ENCODE peak calls at places on chromosomes 2 and 18, in five cellular contexts. One of them, this sample, is unnamed.
A peak's percentile ranks its signal among the peaks of the same experiment; 100 is the strongest.

GRCh38 chr2:2747797-2748301 is 416.8 kb upstream of the MYT1L start:
- DNase-seq in stomach: no peak
- DNase-seq in WERI-Rb-1: no peak
- DNase-seq in uterus: no peak
- DNase-seq in AG04450: no peak
- DNase-seq in this sample: peak; percentile 39

GRCh38 chr2:75500633-75501032 is 60.1 kb downstream of the EVA1A start:
- DNase-seq in stomach: no peak
- DNase-seq in AG04450: no peak
- DNase-seq in uterus: no peak
- DNase-seq in WERI-Rb-1: no peak
- DNase-seq in this sample: peak; percentile 12

GRCh38 chr2:240322991-240323390 is 112.5 kb upstream of the GPC1 start:
- DNase-seq in WERI-Rb-1: no peak
- DNase-seq in uterus: no peak
- DNase-seq in AG04450: no peak
- DNase-seq in stomach: no peak
- DNase-seq in this sample: no peak

GRCh38 chr18:58900015-58900649 is 35.5 kb downstream of the ZNF532 start:
- DNase-seq in AG04450: no peak
- DNase-seq in WERI-Rb-1: no peak
- DNase-seq in uterus: no peak
- DNase-seq in stomach: no peak
- DNase-seq in this sample: no peak

GRCh38 chr18:32355896-32356295 is 114.8 kb downstream of the GAREM1 start:
- DNase-seq in stomach: no peak
- DNase-seq in uterus: no peak
- DNase-seq in WERI-Rb-1: no peak
- DNase-seq in AG04450: peak; percentile 24
- DNase-seq in this sample: no peak

GRCh38 chr2:223613017-223613950 is 11.1 kb upstream of the SCG2 start:
- DNase-seq in stomach: peak; percentile 73
- DNase-seq in AG04450: peak; percentile 93
- DNase-seq in uterus: peak; percentile 89
- DNase-seq in WERI-Rb-1: no peak
- DNase-seq in this sample: peak; percentile 95

GRCh38 chr2:164802095-164802744 is 39.4 kb downstream of the COBLL1 start:
- DNase-seq in stomach: no peak
- DNase-seq in WERI-Rb-1: no peak
- DNase-seq in AG04450: no peak
- DNase-seq in uterus: no peak
- DNase-seq in this sample: no peak

GRCh38 chr2:240646061-240646899 is 21.0 kb downstream of the GPR35 start:
- DNase-seq in AG04450: no peak
- DNase-seq in WERI-Rb-1: no peak
- DNase-seq in stomach: peak; percentile 25
- DNase-seq in uterus: no peak
- DNase-seq in this sample: no peak

GRCh38 chr2:96195410-96196071 is 13.1 kb downstream of the STARD7 start:
- DNase-seq in uterus: no peak
- DNase-seq in AG04450: peak; percentile 73
- DNase-seq in stomach: no peak
- DNase-seq in WERI-Rb-1: no peak
- DNase-seq in this sample: no peak

DNA sequence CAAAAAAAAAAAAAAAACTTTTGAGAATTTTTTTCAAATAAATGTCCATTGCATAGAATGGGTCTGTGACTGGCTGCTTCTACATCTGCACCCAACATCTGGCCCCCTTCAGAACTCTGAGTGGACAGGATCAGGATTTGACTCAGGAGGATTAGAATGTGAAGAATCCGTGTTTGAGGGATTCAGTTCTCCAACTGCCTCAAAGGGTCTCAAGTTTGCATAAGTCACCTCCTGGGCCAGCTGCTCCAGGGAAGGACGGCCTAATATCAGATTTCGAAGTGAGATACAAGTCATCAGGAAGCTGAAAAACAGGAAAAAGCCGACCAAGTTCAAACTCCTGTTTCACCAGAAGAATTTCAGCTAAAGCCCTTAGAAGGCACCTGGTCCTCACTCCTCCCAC is 10.9 kb downstream of the MAT2A start:
- DNase-seq in AG04450: peak; percentile 98
- DNase-seq in stomach: no peak
- DNase-seq in WERI-Rb-1: peak; percentile 32
- DNase-seq in uterus: peak; percentile 29
- DNase-seq in this sample: no peak
- H3K27ac ChIP-seq in AG04450: peak overlapping the region; percentile 93
- H3K27ac ChIP-seq in stomach: peak overlapping the region; percentile 78
- H3K27ac ChIP-seq in WERI-Rb-1: no peak overlapping the region
- H3K27ac ChIP-seq in uterus: no peak overlapping the region
- H3K27ac ChIP-seq in this sample: peak overlapping the region; percentile 55

GRCh38 chr2:84459028-84459943 is at the start of gene SUCLG1:
- DNase-seq in uterus: peak; percentile 82
- DNase-seq in AG04450: no peak
- DNase-seq in stomach: peak; percentile 84
- DNase-seq in WERI-Rb-1: peak; percentile 86
- DNase-seq in this sample: peak; percentile 84

GRCh38 chr2:84461310-84461709 is 2.2 kb upstream of the SUCLG1 start:
- DNase-seq in AG04450: no peak
- DNase-seq in uterus: no peak
- DNase-seq in WERI-Rb-1: no peak
- DNase-seq in stomach: no peak
- DNase-seq in this sample: no peak

GRCh38 chr2:84459944-84460429 is 907 bp upstream of the SUCLG1 start:
- DNase-seq in stomach: no peak
- DNase-seq in WERI-Rb-1: no peak
- DNase-seq in uterus: no peak
- DNase-seq in AG04450: no peak
- DNase-seq in this sample: peak; percentile 11

GRCh38 chr2:84454581-84454980 is 4.5 kb downstream of the SUCLG1 start:
- DNase-seq in uterus: no peak
- DNase-seq in AG04450: no peak
- DNase-seq in WERI-Rb-1: no peak
- DNase-seq in stomach: no peak
- DNase-seq in this sample: no peak

DNA sequence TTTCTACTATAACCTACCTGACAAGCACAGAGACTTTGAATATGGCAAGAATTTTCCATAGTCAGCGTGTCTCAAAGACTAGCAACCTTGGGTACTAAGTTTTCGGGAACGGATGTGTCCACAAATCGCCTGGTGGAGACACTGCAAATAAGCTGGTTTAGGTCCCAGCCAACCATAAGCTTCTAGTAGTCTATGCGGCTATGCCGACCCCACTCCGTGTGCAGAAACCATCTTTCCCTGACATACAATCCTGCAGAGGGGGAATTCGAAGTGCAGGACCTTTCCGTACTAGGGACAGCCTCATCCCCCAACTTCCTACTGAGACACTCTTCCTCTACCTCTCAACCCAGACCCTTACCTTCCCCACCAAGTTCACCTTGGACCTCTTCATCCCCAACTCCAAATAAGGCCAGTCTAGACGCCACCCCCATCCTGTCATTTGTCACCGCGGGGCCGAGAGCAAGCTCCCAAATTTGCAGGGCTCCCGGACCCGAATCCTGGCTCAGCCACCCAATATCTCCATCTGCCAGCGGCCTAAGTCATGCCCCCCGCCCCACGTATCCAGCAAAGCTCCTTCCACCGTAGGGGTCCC is 548 bp downstream of the SUCLG1 start:
- DNase-seq in stomach: no peak
- DNase-seq in WERI-Rb-1: peak; percentile 22
- DNase-seq in uterus: peak; percentile 26
- DNase-seq in AG04450: no peak
- DNase-seq in this sample: peak; percentile 7
- TF ChIP-seq CTCF in stomach: no peak
- TF ChIP-seq CTCF in WERI-Rb-1: no peak
- TF ChIP-seq CTCF in uterus: no peak
- TF ChIP-seq CTCF in AG04450: no peak
- TF ChIP-seq CTCF in this sample: no peak

GRCh38 chr18:9634856-9635255 is 20.5 kb upstream of the PPP4R1 start:
- DNase-seq in uterus: no peak
- DNase-seq in WERI-Rb-1: no peak
- DNase-seq in AG04450: no peak
- DNase-seq in stomach: no peak
- DNase-seq in this sample: no peak

GRCh38 chr18:9642799-9643445 is 28.6 kb upstream of the PPP4R1 start:
- DNase-seq in AG04450: no peak
- DNase-seq in WERI-Rb-1: no peak
- DNase-seq in stomach: no peak
- DNase-seq in uterus: no peak
- DNase-seq in this sample: peak; percentile 49

GRCh38 chr18:9637036-9637767 is 22.8 kb upstream of the PPP4R1 start:
- DNase-seq in WERI-Rb-1: no peak
- DNase-seq in AG04450: no peak
- DNase-seq in stomach: no peak
- DNase-seq in uterus: no peak
- DNase-seq in this sample: no peak

GRCh38 chr18:9643549-9643948 is 29.2 kb upstream of the PPP4R1 start:
- DNase-seq in WERI-Rb-1: no peak
- DNase-seq in uterus: peak; percentile 28
- DNase-seq in stomach: no peak
- DNase-seq in AG04450: peak; percentile 89
- DNase-seq in this sample: peak; percentile 93

GRCh38 chr18:9638886-9639285 is 24.5 kb upstream of the PPP4R1 start:
- DNase-seq in stomach: no peak
- DNase-seq in uterus: no peak
- DNase-seq in AG04450: no peak
- DNase-seq in WERI-Rb-1: no peak
- DNase-seq in this sample: no peak
- H3K27ac ChIP-seq in stomach: no peak overlapping the region
- H3K27ac ChIP-seq in uterus: no peak overlapping the region
- H3K27ac ChIP-seq in AG04450: no peak overlapping the region
- H3K27ac ChIP-seq in WERI-Rb-1: no peak overlapping the region
- H3K27ac ChIP-seq in this sample: peak overlapping the region; percentile 71

GRCh38 chr2:70748002-70748779 is 19.8 kb downstream of the ADD2 start:
- DNase-seq in WERI-Rb-1: no peak
- DNase-seq in stomach: no peak
- DNase-seq in uterus: no peak
- DNase-seq in AG04450: no peak
- DNase-seq in this sample: no peak
- TF ChIP-seq CTCF in WERI-Rb-1: peak; percentile 46
- TF ChIP-seq CTCF in stomach: no peak
- TF ChIP-seq CTCF in uterus: no peak
- TF ChIP-seq CTCF in AG04450: no peak
- TF ChIP-seq CTCF in this sample: no peak

This sample was measured in RWPE1.